ENCODE peak calls at places on chromosomes 12 and 14, in four cellular contexts. Y is activated T-helper 1 cell treated with anti-CD3 and anti-CD28 coated beads, Interleukin-12 subunit alpha, Interleukin-12 subunit beta, Interleukin-2, Interleukin-4 antibody, amounts not matched to agents 30 ng/mL and 10 ng/mL and 1 ng/mL, durations not matched to agents 14 hours and 24 hours and 36 hours; T is T1000; R is heart right ventricle. C is an unnamed sample.

GRCh38 chr12:49092086-49092815 is 2.4 kb downstream of the DHH start:
- DNase-seq in R (peak), Y (peak), T (no peak), C (peak)

GRCh38 chr14:61501714-61502458 is 180.5 kb downstream of the PRKCH start:
- DNase-seq in Y (no peak), T (no peak), R (no peak), C (no peak)

GRCh38 chr14:75783184-75783583 is 122.1 kb downstream of the TTLL5 start:
- DNase-seq in Y (no peak), T (no peak), R (no peak), C (no peak)

GRCh38 chr12:82383930-82384513 is 25.7 kb downstream of the METTL25 start:
- DNase-seq in T (no peak), R (no peak), Y (no peak), C (no peak)

GRCh38 chr14:61860294-61860918 is 98.2 kb downstream of the SNAPC1 start:
- DNase-seq in Y (peak), T (no peak), R (no peak), C (peak)

GRCh38 chr12:132812631-132813305 is 15.9 kb downstream of the GOLGA3 start:
- DNase-seq in R (no peak), T (no peak), Y (no peak), C (no peak)

GRCh38 chr14:68236525-68236924 is 416.9 kb downstream of the RAD51B start:
- DNase-seq in R (no peak), T (no peak), Y (no peak), C (no peak)

GRCh38 chr12:78118036-78118435 is 287.3 kb downstream of the NAV3 start:
- DNase-seq in R (no peak), T (no peak), Y (no peak), C (no peak)

GRCh38 chr14:65790185-65790815 is 377.8 kb downstream of the FUT8 start:
- DNase-seq in Y (no peak), T (no peak), R (no peak), C (no peak)

GRCh38 chr12:15423629-15424028 is 101.3 kb downstream of the PTPRO start:
- DNase-seq in Y (no peak), T (no peak), R (no peak), C (no peak)

GRCh38 chr14:102606296-102606695 is 13.8 kb downstream of the RCOR1 start:
- DNase-seq in T (no peak), R (no peak), Y (no peak), C (no peak)

GRCh38 chr12:22042981-22043669 is 2.9 kb upstream of the CMAS start:
- DNase-seq in R (no peak), Y (no peak), T (peak), C (no peak)

GRCh38 chr12:68042212-68042699 is 53.0 kb downstream of the IFNG-AS1 start:
- DNase-seq in Y (no peak), T (no peak), R (no peak), C (no peak)

GRCh38 chr12:78316150-78316549 is 485.5 kb downstream of the NAV3 start:
- DNase-seq in T (no peak), R (no peak), Y (no peak), C (no peak)